ENCODE peak calls at places on chromosomes 2 and 18, in four cellular contexts. G, X, V and J are unnamed samples.

GRCh38 chr2:230865324-230865765 is 603 bp downstream of the ITM2C start:
- DNase-seq in G (no peak), X (no peak), V (no peak), J (no peak)

GRCh38 chr2:148914463-148914862 is 39.4 kb downstream of the KIF5C start:
- DNase-seq in G (no peak), X (no peak), V (no peak), J (no peak)

GRCh38 chr2:179745615-179746263 is 115.7 kb downstream of the ZNF385B start:
- DNase-seq in G (no peak), X (no peak), V (no peak), J (no peak)

GRCh38 chr2:14094592-14094991 is 537.9 kb upstream of the LRATD1 start:
- DNase-seq in G (no peak), X (no peak), V (no peak), J (no peak)

GRCh38 chr2:107811982-107812381 is 14.7 kb upstream of the RGPD4 start:
- DNase-seq in G (no peak), X (no peak), V (no peak), J (no peak)

GRCh38 chr18:55076643-55077218 is 117.5 kb upstream of the CCDC68 start:
- DNase-seq in G (no peak), X (no peak), V (no peak), J (no peak)

GRCh38 chr18:34709104-34709503 is 994 bp upstream of the DTNA start:
- DNase-seq in G (peak; percentile 65), X (no peak), V (peak; percentile 64), J (no peak)

GRCh38 chr2:15298769-15299168 is 262.4 kb downstream of the NBAS start:
- DNase-seq in G (peak; percentile 49), X (no peak), V (peak; percentile 63), J (no peak)

GRCh38 chr2:72425996-72426395 is 278.3 kb upstream of the CYP26B1 start:
- DNase-seq in G (no peak), X (no peak), V (no peak), J (no peak)

GRCh38 chr2:85706604-85707296 is 12.6 kb downstream of the GNLY start:
- DNase-seq in G (no peak), X (no peak), V (no peak), J (no peak)

GRCh38 chr2:45860136-45861106 is 208.9 kb downstream of the PRKCE start:
- DNase-seq in G (peak; percentile 81), X (peak; percentile 49), V (peak; percentile 60), J (no peak)

GRCh38 chr2:138115664-138116063 is 151.4 kb downstream of the HNMT start:
- DNase-seq in G (no peak), X (no peak), V (no peak), J (no peak)

GRCh38 chr2:65430515-65431416 is 1.6 kb downstream of the SPRED2 start:
- DNase-seq in G (peak; percentile 55), X (peak; percentile 75), V (peak; percentile 50), J (peak; percentile 66)

GRCh38 chr18:55165399-55166125 is 206.3 kb upstream of the CCDC68 start:
- DNase-seq in G (no peak), X (no peak), V (no peak), J (no peak)

GRCh38 chr18:987325-988186 is 82.9 kb downstream of the ADCYAP1 start:
- DNase-seq in G (no peak), X (no peak), V (no peak), J (no peak)

GRCh38 chr2:186572705-186573104 is 17.2 kb upstream of the ITGAV start:
- DNase-seq in G (no peak), X (no peak), V (no peak), J (no peak)

GRCh38 chr2:238513346-238513745 is 86.6 kb downstream of the ASB1 start:
- DNase-seq in G (no peak), X (no peak), V (no peak), J (no peak)

GRCh38 chr2:134932864-134933526 is 14.4 kb downstream of the CCNT2 start:
- DNase-seq in G (no peak), X (peak; percentile 59), V (no peak), J (no peak)

GRCh38 chr2:68767996-68768395 is 33.4 kb downstream of the ARHGAP25 start:
- DNase-seq in G (no peak), X (no peak), V (no peak), J (no peak)

GRCh38 chr18:21997207-21998143 is 171.9 kb upstream of the GATA6 start:
- DNase-seq in G (peak; percentile 38), X (peak; percentile 48), V (no peak), J (no peak)

GRCh38 chr2:191566347-191566746 is 111.6 kb upstream of the NABP1 start:
- DNase-seq in G (peak; percentile 32), X (peak; percentile 82), V (peak; percentile 18), J (peak; percentile 57)

GRCh38 chr2:119644186-119644585 is 34.8 kb upstream of the TMEM177 start:
- DNase-seq in G (no peak), X (peak; percentile 31), V (no peak), J (no peak)

GRCh38 chr2:218328294-218328693 is 28.4 kb upstream of the CATIP start:
- DNase-seq in G (no peak), X (no peak), V (no peak), J (no peak)

GRCh38 chr2:218332288-218332687 is 24.4 kb upstream of the CATIP start:
- DNase-seq in G (no peak), X (no peak), V (no peak), J (no peak)

GRCh38 chr2:218329027-218329825 is 27.4 kb upstream of the CATIP start:
- DNase-seq in G (no peak), X (no peak), V (no peak), J (no peak)

GRCh38 chr2:218327451-218327850 is 29.2 kb upstream of the CATIP start:
- DNase-seq in G (no peak), X (no peak), V (no peak), J (no peak)

DNA sequence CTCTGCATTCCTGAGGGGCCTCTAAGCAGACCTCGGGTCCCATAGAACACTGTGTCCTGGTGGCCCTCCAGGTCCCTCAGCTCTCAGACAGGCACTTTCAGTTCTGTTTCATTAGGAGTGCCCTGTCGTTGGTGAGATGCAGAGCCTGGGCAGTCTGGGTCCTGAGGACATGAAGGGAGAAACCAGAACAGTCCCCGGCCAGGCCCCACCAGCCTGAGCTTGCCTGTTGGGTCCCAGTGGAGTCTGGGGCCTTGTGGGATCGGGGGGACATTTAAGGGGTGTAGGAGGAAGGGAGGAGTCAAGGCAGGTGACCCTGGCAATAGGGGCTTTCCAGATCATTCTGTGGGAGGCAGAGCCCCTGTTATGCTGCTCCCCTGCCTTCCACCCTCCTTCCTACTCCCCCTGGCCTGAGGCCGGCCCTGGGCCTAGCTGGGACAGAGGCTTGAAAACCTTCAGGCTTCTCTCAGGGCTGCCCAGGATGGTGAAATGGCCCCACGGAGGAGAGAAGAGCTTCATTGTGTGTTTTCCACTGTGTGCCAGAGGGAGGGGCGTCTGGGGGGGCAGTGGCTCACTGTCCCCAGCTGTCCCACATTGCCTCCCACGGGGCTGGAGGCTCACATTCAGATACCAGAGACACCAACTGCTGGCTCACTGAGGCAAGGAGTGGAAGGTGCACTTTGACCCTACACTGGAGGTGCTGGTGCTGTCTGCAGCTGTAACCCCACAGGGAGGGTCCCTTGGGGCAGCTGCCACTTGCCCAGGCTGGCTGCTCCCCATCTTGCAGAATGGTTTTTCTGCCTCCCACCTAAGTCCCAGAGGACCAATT is 26.6 kb upstream of the CATIP start:
- DNase-seq in G (no peak), X (no peak), V (no peak), J (no peak)
- TF ChIP-seq POLR2A in G (no peak), X (no peak), V (no peak), J (no peak)

GRCh38 chr2:144516417-144516980 is 3.4 kb downstream of the ZEB2 start:
- DNase-seq in G (peak; percentile 55), X (no peak), V (peak; percentile 37), J (no peak)

GRCh38 chr2:144515694-144516416 is 4.1 kb downstream of the ZEB2 start:
- DNase-seq in G (peak; percentile 74), X (no peak), V (peak; percentile 59), J (peak; percentile 49)

GRCh38 chr2:144514731-144515424 is 5.0 kb downstream of the ZEB2 start:
- DNase-seq in G (no peak), X (no peak), V (no peak), J (no peak)

GRCh38 chr2:144513388-144514100 is 6.4 kb downstream of the ZEB2 start:
- DNase-seq in G (peak; percentile 62), X (no peak), V (no peak), J (no peak)

GRCh38 chr2:144515425-144515693 is 4.6 kb downstream of the ZEB2 start:
- DNase-seq in G (no peak), X (no peak), V (no peak), J (no peak)
- H3K27ac ChIP-seq in G (peak overlapping the region; percentile 95), X (no peak overlapping the region), V (peak overlapping the region; percentile 95), J (peak overlapping the region; percentile 89)

DNA sequence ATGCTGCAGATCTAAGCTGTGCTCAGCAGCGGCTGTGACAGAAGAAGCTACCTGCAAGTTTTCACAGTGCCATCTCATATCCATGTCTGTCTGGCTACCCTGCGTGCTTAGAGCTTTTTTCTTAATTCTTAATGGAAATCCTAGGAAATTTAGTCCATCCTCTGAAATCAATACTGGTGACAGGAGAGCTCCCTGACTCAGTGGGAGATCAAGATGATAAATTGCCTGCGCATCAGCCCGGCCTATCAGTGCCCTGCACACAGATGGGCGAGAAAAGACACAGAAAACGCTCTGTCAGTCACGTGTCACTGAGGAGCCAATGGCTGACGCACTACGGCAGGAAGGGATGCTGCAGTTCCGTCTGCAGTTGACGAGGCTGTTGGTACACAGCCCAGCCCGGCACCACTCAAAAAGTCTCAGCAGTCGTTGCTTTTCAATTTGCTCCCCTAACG is 819.6 kb upstream of the FSHR start:
- DNase-seq in G (peak; percentile 45), X (peak; percentile 56), V (peak; percentile 39), J (peak; percentile 16)
- TF ChIP-seq POLR2A in G (no peak), X (no peak), V (no peak), J (no peak)

GRCh38 chr2:217899231-217900009 is 103.4 kb downstream of the TNS1 start:
- DNase-seq in G (peak; percentile 84), X (peak; percentile 81), V (peak; percentile 81), J (peak; percentile 71)

GRCh38 chr2:217897091-217897715 is 105.6 kb downstream of the TNS1 start:
- DNase-seq in G (no peak), X (no peak), V (no peak), J (peak; percentile 88)

GRCh38 chr2:217900780-217901360 is 101.9 kb downstream of the TNS1 start:
- DNase-seq in G (no peak), X (no peak), V (no peak), J (no peak)

GRCh38 chr2:217900010-217900779 is 102.6 kb downstream of the TNS1 start:
- DNase-seq in G (no peak), X (peak; percentile 38), V (peak; percentile 34), J (no peak)

DNA sequence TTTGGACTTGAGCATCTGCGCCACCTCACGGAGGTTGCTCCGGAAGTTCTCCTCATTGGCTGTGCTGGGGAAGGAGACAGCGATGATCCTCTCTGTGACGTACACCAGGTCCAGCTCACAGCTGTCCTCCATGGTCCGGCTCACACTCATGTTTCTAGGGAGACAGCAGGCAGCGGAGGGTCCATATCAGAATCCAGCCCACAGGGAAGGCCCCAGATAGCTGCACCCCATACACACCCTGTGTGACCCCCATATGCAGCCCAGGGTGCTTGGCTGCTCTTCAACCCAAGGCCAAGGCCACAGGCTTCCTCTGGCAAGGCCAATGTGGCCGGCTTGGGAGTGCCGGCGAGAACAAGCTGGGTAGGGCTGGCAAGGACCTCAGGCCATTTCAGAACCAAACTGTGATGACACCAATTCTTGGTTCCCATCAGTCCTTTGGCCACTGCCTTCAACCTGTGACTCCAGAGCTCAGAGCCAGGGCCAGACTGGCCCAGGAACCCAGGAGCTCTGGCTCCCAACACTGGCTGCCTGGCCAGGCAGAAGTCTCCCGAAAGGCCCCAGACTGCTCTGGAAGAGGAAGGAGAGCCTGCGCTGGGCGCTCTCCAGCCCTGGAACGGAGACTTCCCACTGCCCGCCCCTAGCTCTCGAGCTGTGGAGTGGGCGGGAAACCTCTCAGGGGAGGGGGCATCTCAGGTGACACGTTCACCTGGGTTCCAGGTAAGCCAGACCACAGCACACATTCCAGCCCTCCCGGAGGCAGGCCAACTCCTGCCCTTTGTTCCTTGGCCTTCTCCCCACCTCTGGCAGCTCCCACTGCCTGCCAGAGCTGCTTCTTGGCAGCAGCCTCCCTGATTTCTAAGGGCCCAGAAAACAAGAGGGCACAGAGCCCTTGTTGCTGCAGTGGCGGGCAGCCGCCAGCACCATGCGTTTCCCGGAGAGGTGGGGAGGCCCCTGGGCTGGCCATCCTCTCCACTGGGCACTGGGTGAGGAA is 104.7 kb downstream of the TNS1 start:
- DNase-seq in G (peak; percentile 23), X (peak; percentile 96), V (peak; percentile 38), J (peak; percentile 58)
- H3K27ac ChIP-seq in G (peak overlapping the region; percentile 66), X (peak overlapping the region; percentile 81), V (peak overlapping the region; percentile 97), J (peak overlapping the region; percentile 70)